ENCODE peak calls at places on chromosome 6, in six cellular contexts. One of them, this sample, is unnamed.

GRCh38 chr6:63543001-63543400 is 29.3 kb upstream of the LOC128125822 start:
- DNase-seq in thoracic aorta: no peak
- DNase-seq in dorsolateral prefrontal cortex: no peak
- DNase-seq in GM23248: no peak
- DNase-seq in HFFc6: no peak
- DNase-seq in fibroblast of lung: no peak
- DNase-seq in this sample: no peak

GRCh38 chr6:107787589-107787960 is 36.5 kb downstream of the SCML4 start:
- DNase-seq in thoracic aorta: no peak
- DNase-seq in dorsolateral prefrontal cortex: no peak
- DNase-seq in GM23248: no peak
- DNase-seq in HFFc6: no peak
- DNase-seq in fibroblast of lung: no peak
- DNase-seq in this sample: no peak

GRCh38 chr6:37525460-37526357 is 26.0 kb upstream of the CCDC167 start:
- DNase-seq in thoracic aorta: no peak
- DNase-seq in dorsolateral prefrontal cortex: no peak
- DNase-seq in GM23248: peak; percentile 44
- DNase-seq in HFFc6: no peak
- DNase-seq in fibroblast of lung: peak; percentile 30
- DNase-seq in this sample: peak; percentile 29

GRCh38 chr6:75750925-75751324 is 1.9 kb downstream of the MYO6 start:
- DNase-seq in thoracic aorta: no peak
- DNase-seq in dorsolateral prefrontal cortex: no peak
- DNase-seq in GM23248: no peak
- DNase-seq in HFFc6: no peak
- DNase-seq in fibroblast of lung: no peak
- DNase-seq in this sample: no peak

GRCh38 chr6:88166493-88166900 is 350 bp upstream of the CNR1 start:
- DNase-seq in thoracic aorta: no peak
- DNase-seq in dorsolateral prefrontal cortex: no peak
- DNase-seq in GM23248: no peak
- DNase-seq in HFFc6: no peak
- DNase-seq in fibroblast of lung: no peak
- DNase-seq in this sample: no peak

GRCh38 chr6:82022614-82023102 is 224.9 kb downstream of the IBTK start:
- DNase-seq in thoracic aorta: no peak
- DNase-seq in dorsolateral prefrontal cortex: no peak
- DNase-seq in GM23248: peak; percentile 77
- DNase-seq in HFFc6: peak; percentile 71
- DNase-seq in fibroblast of lung: peak; percentile 72
- DNase-seq in this sample: peak; percentile 74

GRCh38 chr6:50850223-50850751 is 31.6 kb downstream of the TFAP2B start:
- DNase-seq in thoracic aorta: no peak
- DNase-seq in dorsolateral prefrontal cortex: no peak
- DNase-seq in GM23248: no peak
- DNase-seq in HFFc6: no peak
- DNase-seq in fibroblast of lung: no peak
- DNase-seq in this sample: no peak

GRCh38 chr6:170004585-170005210 is 253.3 kb downstream of the ERMARD start:
- DNase-seq in thoracic aorta: no peak
- DNase-seq in dorsolateral prefrontal cortex: no peak
- DNase-seq in GM23248: no peak
- DNase-seq in HFFc6: no peak
- DNase-seq in fibroblast of lung: no peak
- DNase-seq in this sample: no peak

GRCh38 chr6:4208158-4208557 is 72.8 kb upstream of the ECI2 start:
- DNase-seq in thoracic aorta: no peak
- DNase-seq in dorsolateral prefrontal cortex: no peak
- DNase-seq in GM23248: no peak
- DNase-seq in HFFc6: no peak
- DNase-seq in fibroblast of lung: no peak
- DNase-seq in this sample: no peak

GRCh38 chr6:166624275-166624674 is 2.8 kb downstream of the RPS6KA2 start:
- DNase-seq in thoracic aorta: no peak
- DNase-seq in dorsolateral prefrontal cortex: no peak
- DNase-seq in GM23248: peak; percentile 79
- DNase-seq in HFFc6: peak; percentile 27
- DNase-seq in fibroblast of lung: peak; percentile 94
- DNase-seq in this sample: peak; percentile 78

GRCh38 chr6:166025149-166025898 is 142.3 kb downstream of the TBXT start:
- DNase-seq in thoracic aorta: no peak
- DNase-seq in dorsolateral prefrontal cortex: no peak
- DNase-seq in GM23248: peak; percentile 91
- DNase-seq in HFFc6: peak; percentile 42
- DNase-seq in fibroblast of lung: peak; percentile 65
- DNase-seq in this sample: peak; percentile 82

GRCh38 chr6:11213305-11214106 is 19.0 kb downstream of the NEDD9 start:
- DNase-seq in thoracic aorta: no peak
- DNase-seq in dorsolateral prefrontal cortex: no peak
- DNase-seq in GM23248: peak; percentile 44
- DNase-seq in HFFc6: no peak
- DNase-seq in fibroblast of lung: peak; percentile 50
- DNase-seq in this sample: no peak

GRCh38 chr6:118594877-118595276 is 46.8 kb downstream of the PLN start:
- DNase-seq in thoracic aorta: no peak
- DNase-seq in dorsolateral prefrontal cortex: no peak
- DNase-seq in GM23248: no peak
- DNase-seq in HFFc6: no peak
- DNase-seq in fibroblast of lung: no peak
- DNase-seq in this sample: no peak

This sample was measured in astrocyte of the spinal cord.